ENCODE peak calls at places on chromosomes 11 and 22, in nine cellular contexts. E is CD8-positive, alpha-beta memory T cell; L is PC-3; I is left ventricle myocardium inferior; M is heart left ventricle; H is neuronal stem cell; O is effector memory CD4-positive, alpha-beta T cell; K is spleen; S is ovary. V is an unnamed sample. For H3K9me3, the result is how much of the 10 kb centered on the place peaks cover.

GRCh38 chr11:122100222-122101080 is 15.6 kb downstream of the BLID start:
- DNase-seq in E (no peak), L (no peak), I (peak), M (peak), H (no peak), O (no peak), K (no peak), S (peak), V (no peak)

GRCh38 chr11:8531312-8531711 is 62.7 kb downstream of the STK33 start:
- DNase-seq in E (no peak), L (no peak), I (peak), M (peak), H (no peak), O (no peak), K (no peak), S (no peak), V (no peak)

GRCh38 chr22:35258144-35258988 is 1.1 kb downstream of the HMGXB4 start:
- DNase-seq in E (no peak), L (peak), I (no peak), M (peak), H (peak), O (no peak), K (no peak), S (no peak), V (no peak)

GRCh38 chr22:20967697-20968201 is 694 bp downstream of the AIFM3 start:
- DNase-seq in E (no peak), L (no peak), I (no peak), M (no peak), H (no peak), O (no peak), K (peak), S (no peak), V (no peak)

GRCh38 chr11:113311536-113311935 is 2.8 kb upstream of the TTC12 start:
- DNase-seq in E (no peak), L (no peak), I (no peak), M (no peak), H (no peak), O (no peak), K (no peak), S (no peak), V (no peak)

GRCh38 chr11:66653123-66653522 is 14.6 kb downstream of the RBM4 start:
- DNase-seq in E (no peak), L (no peak), I (no peak), M (no peak), H (no peak), O (no peak), K (no peak), S (no peak), V (no peak)

GRCh38 chr11:59158206-59159068 is 13.5 kb upstream of the DTX4 start:
- DNase-seq in E (peak), L (peak), I (peak), M (peak), H (no peak), O (peak), K (no peak), S (no peak), V (peak)

GRCh38 chr11:18384157-18384641 is 10.2 kb upstream of the LDHA start:
- DNase-seq in E (no peak), L (peak), I (peak), M (peak), H (no peak), O (no peak), K (peak), S (peak), V (no peak)

GRCh38 chr11:102244681-102245409 is 72.4 kb upstream of the BIRC3 start:
- DNase-seq in E (no peak), L (peak), I (no peak), M (no peak), H (no peak), O (no peak), K (no peak), S (no peak), V (no peak)

GRCh38 chr22:49956418-49956770 is 4.2 kb upstream of the PIM3 start:
- DNase-seq in E (no peak), L (no peak), I (no peak), M (no peak), H (no peak), O (no peak), K (peak), S (peak), V (no peak)

GRCh38 chr11:65767406-65767805 is 13.4 kb downstream of the AP5B1 start:
- DNase-seq in E (no peak), L (no peak), I (no peak), M (no peak), H (no peak), O (no peak), K (no peak), S (no peak), V (no peak)

GRCh38 chr22:33917744-33918406 is 2.4 kb downstream of the LARGE1 start:
- DNase-seq in E (no peak), L (no peak), I (no peak), M (no peak), H (no peak), O (no peak), K (no peak), S (no peak), V (no peak)

GRCh38 chr11:13963169-13963948 is 836 bp downstream of the SPON1 start:
- DNase-seq in E (no peak), L (no peak), I (peak), M (peak), H (no peak), O (no peak), K (peak), S (peak), V (no peak)

GRCh38 chr11:126011220-126011619 is 51.4 kb downstream of the CDON start:
- DNase-seq in E (no peak), L (no peak), I (no peak), M (no peak), H (no peak), O (no peak), K (no peak), S (no peak), V (no peak)

GRCh38 chr22:26383968-26384576 is 45.0 kb upstream of the ASPHD2 start:
- DNase-seq in E (no peak), L (no peak), I (no peak), M (no peak), H (no peak), O (no peak), K (no peak), S (no peak), V (no peak)

GRCh38 chr11:27968461-27968860 is 139.5 kb downstream of the KIF18A start:
- DNase-seq in E (no peak), L (no peak), I (no peak), M (no peak), H (no peak), O (no peak), K (no peak), S (no peak), V (no peak)

GRCh38 chr22:28802595-28803087 is 2.3 kb upstream of the XBP1 start:
- DNase-seq in E (no peak), L (no peak), I (no peak), M (no peak), H (no peak), O (no peak), K (no peak), S (no peak), V (no peak)

GRCh38 chr22:37735054-37735453 is 38.2 kb downstream of the TRIOBP start:
- DNase-seq in E (no peak), L (no peak), I (peak), M (no peak), H (peak), O (no peak), K (no peak), S (peak), V (no peak)

DNA sequence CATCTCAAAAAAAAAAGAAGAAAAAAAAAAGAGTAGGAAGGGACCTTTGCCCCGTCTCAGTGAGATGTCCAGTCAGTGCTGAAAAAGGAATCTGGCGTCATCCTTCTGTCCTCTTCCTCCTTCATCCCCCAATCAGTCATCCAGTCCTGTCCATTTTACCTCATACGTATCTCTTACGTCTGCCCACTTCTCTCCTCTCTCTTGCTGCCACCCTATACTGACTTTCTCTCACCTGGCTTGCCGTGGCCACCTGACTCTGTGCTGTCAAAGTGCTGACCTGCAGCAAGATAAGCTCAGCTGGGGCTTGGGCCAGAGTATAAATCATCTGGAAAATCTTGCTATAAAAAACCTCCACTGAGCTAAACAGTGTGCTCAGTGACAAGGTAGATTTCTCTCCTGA is 13.6 kb downstream of the SEPTIN3 start:
- DNase-seq in E (no peak), L (no peak), I (no peak), M (no peak), H (no peak), O (no peak), K (no peak), S (no peak), V (no peak)
- H3K9me3 ChIP-seq in E (under half), L (under half), I (under half), M (under half), H (under half), O (under half), K (under half), S (under half), V (under half)

GRCh38 chr22:48568736-48569330 is 1258.8 kb downstream of the BRD1 start:
- DNase-seq in E (no peak), L (no peak), I (no peak), M (no peak), H (no peak), O (no peak), K (no peak), S (no peak), V (no peak)

GRCh38 chr22:48566741-48567140 is 1260.9 kb downstream of the BRD1 start:
- DNase-seq in E (no peak), L (no peak), I (no peak), M (no peak), H (no peak), O (no peak), K (no peak), S (no peak), V (no peak)

GRCh38 chr22:48570912-48571311 is 1256.8 kb downstream of the BRD1 start:
- DNase-seq in E (no peak), L (no peak), I (no peak), M (no peak), H (no peak), O (no peak), K (no peak), S (no peak), V (no peak)

GRCh38 chr22:48567213-48567975 is 1260.3 kb downstream of the BRD1 start:
- DNase-seq in E (no peak), L (no peak), I (no peak), M (no peak), H (no peak), O (no peak), K (no peak), S (no peak), V (no peak)

GRCh38 chr22:48569476-48570233 is 1258.0 kb downstream of the BRD1 start:
- DNase-seq in E (no peak), L (no peak), I (no peak), M (no peak), H (no peak), O (no peak), K (no peak), S (no peak), V (no peak)
- H3K9me3 ChIP-seq in E (under half), L (under half), I (under half), M (under half), H (under half), O (under half), K (under half), S (under half), V (under half)

DNA sequence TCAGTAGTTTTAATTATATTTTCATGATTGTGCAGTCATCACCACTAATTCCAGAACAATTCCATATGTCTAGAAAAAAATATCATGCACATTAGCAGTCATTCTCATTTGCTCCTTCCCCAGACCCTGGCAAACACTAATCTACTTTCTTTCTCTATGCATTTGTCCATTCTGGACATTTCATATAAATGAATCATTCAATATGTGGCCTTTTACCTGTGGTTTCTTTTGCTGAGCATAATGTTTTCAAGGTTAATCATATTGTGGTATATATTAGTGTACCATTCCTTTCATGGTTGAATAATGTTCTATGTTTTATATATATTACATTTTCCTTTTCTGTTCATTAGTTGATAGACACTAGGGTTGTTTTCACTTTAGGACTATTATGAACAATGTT is 811.1 kb upstream of the RAG2 start:
- DNase-seq in E (no peak), L (peak), I (no peak), M (no peak), H (no peak), O (no peak), K (no peak), S (no peak), V (no peak)
- H3K9me3 ChIP-seq in E (under half), L (under half), I (under half), M (under half), H (under half), O (under half), K (under half), S (under half), V (under half)

DNA sequence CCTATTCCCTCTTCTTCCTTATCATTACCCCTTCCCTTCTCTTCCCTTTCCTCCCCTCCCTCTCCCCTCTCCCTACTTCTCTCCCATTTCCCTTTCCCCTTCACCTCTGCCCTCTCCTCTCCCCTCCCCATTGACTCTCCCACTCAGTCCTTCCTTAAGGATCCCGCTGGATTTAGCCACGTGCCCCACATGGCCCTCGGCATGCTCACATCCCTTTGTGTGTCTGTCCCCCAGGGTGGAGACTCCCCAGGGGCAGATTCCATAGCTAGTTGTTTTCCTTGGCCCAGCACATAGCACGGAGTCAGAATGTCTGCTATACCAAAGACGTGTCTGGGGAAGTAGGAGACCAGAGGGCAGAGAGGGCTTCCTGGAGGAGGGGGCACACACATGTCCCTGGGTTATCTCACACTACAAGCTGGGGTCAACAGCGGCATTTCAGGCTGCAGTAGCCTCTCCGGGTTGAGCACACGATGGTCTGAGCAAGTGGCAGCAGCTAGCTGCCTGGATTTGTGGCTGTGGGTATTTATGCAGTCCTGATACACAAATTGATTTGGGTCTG is 487.0 kb downstream of the TBC1D22A start:
- DNase-seq in E (no peak), L (no peak), I (no peak), M (no peak), H (no peak), O (no peak), K (no peak), S (no peak), V (no peak)
- H3K9me3 ChIP-seq in E (under half), L (under half), I (under half), M (under half), H (under half), O (under half), K (under half), S (under half), V (under half)